ENCODE peak calls at places on chromosomes 5 and 9, in four cellular contexts. R, Z, E and G are unnamed samples. For H3K4me1, the result is how much of the 10 kb centered on the place peaks cover.

GRCh38 chr5:134968055-134968454 is 348 bp downstream of the CATSPER3 start:
- DNase-seq in R (no peak), Z (no peak), E (no peak), G (no peak)

GRCh38 chr5:107418071-107418470 is 252.7 kb downstream of the EFNA5 start:
- DNase-seq in R (no peak), Z (no peak), E (no peak), G (no peak)

GRCh38 chr5:57492632-57493031 is 10.0 kb upstream of the ACTBL2 start:
- DNase-seq in R (no peak), Z (no peak), E (no peak), G (no peak)

GRCh38 chr5:174777545-174777944 is 53.2 kb downstream of the MSX2 start:
- DNase-seq in R (peak), Z (no peak), E (no peak), G (no peak)

GRCh38 chr9:33446507-33447403 is 638 bp downstream of the AQP3 start:
- DNase-seq in R (peak), Z (no peak), E (peak), G (no peak)

GRCh38 chr5:68139601-68140441 is 75.7 kb upstream of the PIK3R1 start:
- DNase-seq in R (no peak), Z (no peak), E (no peak), G (no peak)

GRCh38 chr9:127903557-127904475 is 4.4 kb upstream of the ST6GALNAC6 start:
- DNase-seq in R (peak), Z (no peak), E (no peak), G (peak)

GRCh38 chr5:40995816-40996586 is 75.1 kb downstream of the MROH2B start:
- DNase-seq in R (no peak), Z (no peak), E (no peak), G (no peak)

GRCh38 chr9:133104718-133105460 is 16.2 kb downstream of the RALGDS start:
- DNase-seq in R (no peak), Z (no peak), E (no peak), G (no peak)

GRCh38 chr9:110769667-110770066 is 101.1 kb downstream of the MUSK start:
- DNase-seq in R (peak), Z (no peak), E (no peak), G (no peak)

GRCh38 chr5:74199005-74199404 is 441.5 kb downstream of the ENC1 start:
- DNase-seq in R (peak), Z (no peak), E (no peak), G (no peak)

GRCh38 chr5:93580387-93581100 is 475 bp downstream of the NR2F1-AS1 start:
- DNase-seq in R (peak), Z (no peak), E (peak), G (no peak)

GRCh38 chr5:93578179-93578812 is 2.7 kb downstream of the NR2F1-AS1 start:
- DNase-seq in R (no peak), Z (no peak), E (peak), G (peak)

GRCh38 chr5:93577807-93578178 is 3.2 kb downstream of the NR2F1-AS1 start:
- DNase-seq in R (no peak), Z (no peak), E (no peak), G (no peak)

GRCh38 chr5:93579561-93580386 is 1.2 kb downstream of the NR2F1-AS1 start:
- DNase-seq in R (peak), Z (no peak), E (peak), G (peak)

GRCh38 chr5:93578813-93579560 is 2.0 kb downstream of the NR2F1-AS1 start:
- DNase-seq in R (no peak), Z (no peak), E (peak), G (peak)
- H2AFZ ChIP-seq in R (peak), Z (no peak), E (peak), G (no peak)

GRCh38 chr9:14993061-14993800 is 83.0 kb upstream of the FREM1 start:
- DNase-seq in R (peak), Z (no peak), E (peak), G (peak)

GRCh38 chr9:14989811-14990210 is 79.6 kb upstream of the FREM1 start:
- DNase-seq in R (peak), Z (no peak), E (no peak), G (no peak)

GRCh38 chr9:14993891-14994554 is 83.8 kb upstream of the FREM1 start:
- DNase-seq in R (peak), Z (no peak), E (no peak), G (peak)

GRCh38 chr9:14992516-14992915 is 82.3 kb upstream of the FREM1 start:
- DNase-seq in R (peak), Z (no peak), E (no peak), G (no peak)

DNA sequence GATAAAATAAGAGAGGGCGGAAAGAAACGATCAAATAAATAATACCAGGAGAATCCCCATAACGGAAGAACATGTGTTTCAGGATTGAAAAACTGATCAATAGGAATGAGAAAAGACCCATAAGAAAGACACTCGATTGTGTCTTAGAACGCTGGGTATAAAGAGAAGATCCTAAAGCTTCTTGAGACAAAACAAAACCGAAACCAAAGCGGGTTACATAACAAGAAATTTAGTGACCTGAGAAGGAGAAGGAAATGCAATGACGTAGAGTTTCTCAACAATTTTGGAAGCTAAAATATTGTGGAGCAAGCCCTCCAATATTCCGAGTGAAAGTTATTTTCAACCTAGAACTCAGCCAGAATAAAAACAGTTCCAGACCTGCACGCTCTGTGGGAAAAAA is 81.8 kb upstream of the FREM1 start:
- DNase-seq in R (peak), Z (no peak), E (no peak), G (no peak)
- TF ChIP-seq EZH2phosphoT487 in R (no peak), Z (no peak), E (no peak), G (no peak)

GRCh38 chr5:140348104-140348503 is 1.7 kb upstream of the HBEGF start:
- DNase-seq in R (no peak), Z (no peak), E (no peak), G (no peak)

GRCh38 chr5:140347382-140347781 is 979 bp upstream of the HBEGF start:
- DNase-seq in R (no peak), Z (no peak), E (no peak), G (no peak)

GRCh38 chr5:140345919-140346347 is 470 bp downstream of the HBEGF start:
- DNase-seq in R (peak), Z (no peak), E (peak), G (peak)

GRCh38 chr5:140344683-140345423 is 1.6 kb downstream of the HBEGF start:
- DNase-seq in R (peak), Z (no peak), E (no peak), G (peak)

GRCh38 chr5:140346348-140347221 is at the start of gene HBEGF:
- DNase-seq in R (peak), Z (peak), E (peak), G (peak)
- H3K4me1 ChIP-seq in R (under half), Z (under half), E (under half), G (under half)

DNA sequence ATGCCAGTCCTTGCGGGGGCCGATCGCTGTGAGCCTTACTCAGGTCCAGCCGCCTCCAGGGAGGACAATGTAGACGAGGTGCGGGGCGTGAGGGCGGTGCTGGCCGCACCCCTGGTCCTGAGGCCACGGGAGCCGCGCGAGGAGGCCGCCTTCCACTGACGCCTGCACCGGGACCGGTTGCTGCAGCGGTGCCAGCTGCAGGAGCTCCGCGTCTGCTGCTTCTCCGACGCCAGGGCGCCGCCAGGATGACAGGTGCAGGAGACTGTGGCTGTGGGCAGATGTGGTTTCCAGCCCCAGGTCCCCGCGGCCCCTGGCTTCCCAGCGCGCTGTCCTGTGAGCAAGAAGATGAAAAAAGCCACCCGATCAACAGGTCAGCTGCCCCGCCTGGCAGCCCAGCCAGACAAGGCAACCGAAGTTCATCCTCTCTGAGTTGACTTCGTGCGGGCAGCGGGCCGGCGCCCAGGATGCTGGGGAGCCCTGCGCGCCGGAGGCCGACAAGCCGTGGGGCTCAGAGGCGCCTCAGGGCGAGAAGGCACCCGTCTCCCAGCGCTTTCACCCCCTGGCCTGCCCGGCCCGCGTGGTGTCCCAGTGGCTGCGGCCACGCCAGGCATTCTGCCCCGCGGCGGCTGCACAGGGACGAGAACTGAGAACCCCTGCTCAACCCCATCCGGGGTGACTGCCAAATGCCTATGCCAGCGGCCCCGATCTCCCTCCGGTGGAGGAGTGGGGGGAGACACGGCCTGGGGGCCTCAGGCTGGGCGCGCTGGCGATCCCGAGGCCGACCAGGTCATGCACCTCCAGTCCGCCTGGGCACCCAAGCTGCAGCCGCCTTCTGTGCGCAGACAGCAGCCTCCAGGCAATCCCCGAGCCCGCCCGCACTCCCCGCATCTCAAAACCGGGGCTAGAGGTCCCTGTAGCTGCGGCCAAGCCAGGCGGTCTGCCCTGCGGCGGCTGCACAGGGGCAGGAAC is 43.4 kb upstream of the BICD2 start:
- DNase-seq in R (peak), Z (no peak), E (peak), G (peak)
- H2AFZ ChIP-seq in R (no peak), Z (no peak), E (no peak), G (peak)

GRCh38 chr9:89519393-89519805 is 21.5 kb upstream of the SEMA4D start:
- DNase-seq in R (peak), Z (peak), E (no peak), G (no peak)

GRCh38 chr9:89523948-89524347 is 26.0 kb upstream of the SEMA4D start:
- DNase-seq in R (no peak), Z (no peak), E (no peak), G (no peak)

GRCh38 chr9:89524888-89525385 is 27.0 kb upstream of the SEMA4D start:
- DNase-seq in R (no peak), Z (no peak), E (peak), G (no peak)

GRCh38 chr9:89522979-89523305 is 25.0 kb upstream of the SEMA4D start:
- DNase-seq in R (no peak), Z (no peak), E (no peak), G (no peak)

DNA sequence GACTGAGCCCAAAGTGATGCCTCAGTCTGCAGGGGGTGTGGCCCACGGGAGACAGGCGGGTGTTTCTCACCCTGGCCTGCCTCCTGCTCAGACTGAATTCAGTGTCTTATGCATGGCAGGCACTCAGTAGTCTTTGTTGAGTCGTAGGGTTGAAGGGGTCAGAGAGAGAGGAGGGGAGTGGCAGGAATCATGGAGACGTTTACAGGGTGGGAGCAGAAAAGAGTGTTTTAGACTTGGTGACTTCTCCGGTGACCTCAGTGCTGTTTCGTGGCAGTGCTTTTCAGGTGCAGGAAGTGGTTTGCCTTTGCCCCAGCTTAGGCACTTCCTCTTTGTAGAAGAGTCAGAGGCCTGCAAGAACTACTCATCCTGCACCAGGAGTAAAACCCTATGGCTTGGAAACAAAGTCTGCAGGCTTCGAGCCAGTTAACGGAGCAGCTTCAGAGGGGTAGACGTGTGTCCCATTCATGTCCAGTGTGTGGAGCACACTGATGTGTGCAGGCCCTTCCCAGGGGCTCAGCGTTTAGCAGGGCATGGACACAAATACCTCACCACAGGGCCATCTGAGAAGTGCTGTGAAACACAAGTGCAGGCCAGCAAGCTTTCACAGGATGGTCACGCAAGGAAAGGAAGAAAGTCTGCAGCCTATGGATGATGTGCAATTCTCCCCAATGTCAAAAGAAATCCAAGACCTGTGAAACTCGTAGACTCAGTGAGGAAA is 24.5 kb upstream of the SEMA4D start:
- DNase-seq in R (no peak), Z (no peak), E (no peak), G (no peak)
- TF ChIP-seq EZH2phosphoT487 in R (no peak), Z (no peak), E (no peak), G (no peak)

DNA sequence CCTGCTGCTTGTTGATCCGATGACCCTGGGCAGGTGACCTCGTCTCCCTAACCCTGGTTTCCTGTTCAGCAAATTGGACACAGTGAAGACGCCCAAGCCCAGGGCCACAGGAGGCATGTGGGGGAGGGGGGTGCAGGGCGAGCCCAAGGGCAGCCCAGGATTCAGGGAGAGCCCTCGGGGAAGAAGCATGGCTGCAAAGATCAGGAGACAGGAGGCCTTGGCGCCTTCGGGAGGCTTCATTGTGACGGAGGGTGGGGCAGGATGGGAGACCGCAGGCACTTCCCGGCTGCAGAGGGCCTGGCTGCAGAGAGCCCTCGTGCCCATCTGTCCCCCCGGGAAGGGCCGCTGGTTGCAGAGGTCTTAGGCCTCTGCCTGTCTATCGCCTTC is 6.2 kb downstream of the ASS1 start:
- DNase-seq in R (no peak), Z (no peak), E (no peak), G (no peak)
- H3K4me1 ChIP-seq in R (under half), Z (under half), E (under half), G (under half)

GRCh38 chr5:106094128-106094726 is 1576.5 kb downstream of the EFNA5 start:
- DNase-seq in R (peak), Z (no peak), E (no peak), G (no peak)
- H2AFZ ChIP-seq in R (no peak), Z (no peak), E (no peak), G (no peak)